ENCODE peak calls at places on chromosomes 12 and 14, in nine cellular contexts. R is KBM-7; W is fibroblast of lung; A is memory B cell; J is stimulated activated CD4-positive, alpha-beta T cell treated with anti-CD3 and anti-CD28 coated beads, Interleukin-15, amount 100 ng/mL, for 24 hours; P is anterior cingulate cortex; V is activated naive CD8-positive, alpha-beta T cell treated with anti-CD3 and anti-CD28 coated beads, Interleukin-2, amount 50 U/mL, for 24 hours; M is activated CD4-positive, alpha-beta T cell treated with anti-CD3 and anti-CD28 coated beads, Interleukin-2, amount 10 ng/mL, durations not matched to agents 7 days and 5 days; F is stimulated activated CD8-positive, alpha-beta memory T cell treated with anti-CD3 and anti-CD28 coated beads, Interleukin-7, amount 100 ng/mL, for 24 hours. X is an unnamed sample.

GRCh38 chr14:94113490-94113889 is 3.0 kb downstream of the IFI27 start:
- DNase-seq in R (no peak), W (peak), A (no peak), J (no peak), P (no peak), V (no peak), M (no peak), F (no peak), X (no peak)

GRCh38 chr14:50064993-50065392 is 51.4 kb downstream of the VCPKMT start:
- DNase-seq in R (peak), W (peak), A (peak), J (peak), P (no peak), V (peak), M (peak), F (no peak), X (no peak)

GRCh38 chr14:91264151-91265150 is 19.9 kb upstream of the GPR68 start:
- DNase-seq in R (no peak), W (no peak), A (peak), J (peak), P (no peak), V (peak), M (no peak), F (no peak), X (no peak)

GRCh38 chr12:110344657-110345056 is 58.9 kb downstream of the ANAPC7 start:
- DNase-seq in R (no peak), W (no peak), A (no peak), J (no peak), P (no peak), V (no peak), M (no peak), F (no peak), X (no peak)

GRCh38 chr14:39977198-39977597 is 545.0 kb upstream of the FBXO33 start:
- DNase-seq in R (no peak), W (no peak), A (no peak), J (no peak), P (no peak), V (no peak), M (no peak), F (no peak), X (no peak)

GRCh38 chr12:56601503-56601902 is 28.6 kb downstream of the BAZ2A start:
- DNase-seq in R (peak), W (no peak), A (peak), J (peak), P (no peak), V (peak), M (peak), F (no peak), X (no peak)

GRCh38 chr14:71488703-71489141 is 443.5 kb upstream of the RGS6 start:
- DNase-seq in R (no peak), W (peak), A (no peak), J (no peak), P (no peak), V (no peak), M (no peak), F (no peak), X (no peak)

GRCh38 chr12:26701604-26702215 is 131.3 kb downstream of the ITPR2 start:
- DNase-seq in R (peak), W (peak), A (no peak), J (no peak), P (no peak), V (no peak), M (peak), F (no peak), X (no peak)

GRCh38 chr14:32233292-32233691 is 30.2 kb upstream of the RNU6-8 start:
- DNase-seq in R (no peak), W (peak), A (no peak), J (no peak), P (no peak), V (no peak), M (no peak), F (no peak), X (no peak)

GRCh38 chr12:109727039-109727723 is 13.6 kb downstream of the FAM222A start:
- DNase-seq in R (no peak), W (no peak), A (no peak), J (no peak), P (peak), V (no peak), M (no peak), F (no peak), X (no peak)

GRCh38 chr14:23517650-23518329 is 33.8 kb downstream of the ZFHX2 start:
- DNase-seq in R (no peak), W (no peak), A (no peak), J (no peak), P (no peak), V (no peak), M (no peak), F (no peak), X (no peak)

GRCh38 chr14:52596861-52597260 is 44.2 kb downstream of the GPR137C start:
- DNase-seq in R (no peak), W (peak), A (no peak), J (no peak), P (no peak), V (no peak), M (no peak), F (no peak), X (no peak)

GRCh38 chr14:55976619-55977018 is 141.6 kb upstream of the PELI2 start:
- DNase-seq in R (no peak), W (peak), A (no peak), J (no peak), P (no peak), V (no peak), M (no peak), F (no peak), X (no peak)

GRCh38 chr14:69318241-69318640 is 58.3 kb downstream of the GALNT16 start:
- DNase-seq in R (no peak), W (no peak), A (no peak), J (no peak), P (no peak), V (no peak), M (no peak), F (no peak), X (no peak)

GRCh38 chr12:93773122-93773871 is 96.1 kb downstream of the CRADD start:
- DNase-seq in R (peak), W (peak), A (no peak), J (peak), P (no peak), V (peak), M (no peak), F (no peak), X (no peak)

GRCh38 chr14:58978336-58978735 is 210.1 kb upstream of the DAAM1 start:
- DNase-seq in R (no peak), W (peak), A (no peak), J (no peak), P (no peak), V (no peak), M (no peak), F (no peak), X (no peak)

GRCh38 chr14:24439830-24440605 is 2.6 kb downstream of the SDR39U1 start:
- DNase-seq in R (no peak), W (no peak), A (no peak), J (no peak), P (no peak), V (no peak), M (no peak), F (no peak), X (no peak)

GRCh38 chr12:106147956-106148355 is 9.2 kb upstream of the NUAK1 start:
- DNase-seq in R (no peak), W (no peak), A (no peak), J (no peak), P (peak), V (no peak), M (no peak), F (no peak), X (no peak)

GRCh38 chr14:26765768-26766550 is 168.1 kb upstream of the NOVA1 start:
- DNase-seq in R (no peak), W (peak), A (no peak), J (no peak), P (no peak), V (no peak), M (no peak), F (no peak), X (no peak)

GRCh38 chr14:65847065-65847847 is 434.7 kb downstream of the FUT8 start:
- DNase-seq in R (peak), W (no peak), A (no peak), J (peak), P (no peak), V (peak), M (peak), F (peak), X (no peak)

GRCh38 chr12:62434504-62435336 is 31.9 kb upstream of the MON2 start:
- DNase-seq in R (peak), W (no peak), A (no peak), J (no peak), P (no peak), V (peak), M (no peak), F (no peak), X (no peak)

GRCh38 chr14:94018308-94018707 is 7.8 kb upstream of the OTUB2 start:
- DNase-seq in R (no peak), W (no peak), A (no peak), J (no peak), P (no peak), V (no peak), M (no peak), F (no peak), X (no peak)

GRCh38 chr14:91311284-91311662 is 66.8 kb upstream of the GPR68 start:
- DNase-seq in R (no peak), W (no peak), A (no peak), J (peak), P (no peak), V (peak), M (peak), F (no peak), X (no peak)

GRCh38 chr14:84864582-84865271 is 665.2 kb upstream of the FLRT2 start:
- DNase-seq in R (no peak), W (no peak), A (no peak), J (no peak), P (no peak), V (no peak), M (no peak), F (no peak), X (no peak)

X was measured in iPS DF 6.9.